ENCODE peak calls at places on chromosome 15, in seven cellular contexts. One of them, this sample, is unnamed.
A peak's percentile ranks its signal among the peaks of the same experiment; 100 is the strongest.

GRCh38 chr15:99683000-99683670 is 50.1 kb downstream of the LYSMD4 start:
- DNase-seq in kidney epithelial cell: peak; percentile 29
- DNase-seq in stimulated activated CD4-positive, alpha-beta T cell treated with anti-CD3 and anti-CD28 coated beads, Interleukin-4, amount 100 ng/mL, for 4 hours: no peak
- DNase-seq in EH: peak; percentile 61
- DNase-seq in posterior vena cava: no peak
- DNase-seq in cardiac fibroblast: peak; percentile 70
- DNase-seq in amygdala: no peak
- DNase-seq in this sample: no peak

GRCh38 chr15:43943511-43943910 is 116.7 kb downstream of the WDR76 start:
- DNase-seq in kidney epithelial cell: no peak
- DNase-seq in stimulated activated CD4-positive, alpha-beta T cell treated with anti-CD3 and anti-CD28 coated beads, Interleukin-4, amount 100 ng/mL, for 4 hours: no peak
- DNase-seq in EH: peak; percentile 57
- DNase-seq in posterior vena cava: no peak
- DNase-seq in cardiac fibroblast: peak; percentile 27
- DNase-seq in amygdala: no peak
- DNase-seq in this sample: peak; percentile 50

GRCh38 chr15:93861413-93861812 is 369.9 kb upstream of the MCTP2 start:
- DNase-seq in kidney epithelial cell: no peak
- DNase-seq in stimulated activated CD4-positive, alpha-beta T cell treated with anti-CD3 and anti-CD28 coated beads, Interleukin-4, amount 100 ng/mL, for 4 hours: no peak
- DNase-seq in EH: no peak
- DNase-seq in posterior vena cava: no peak
- DNase-seq in cardiac fibroblast: peak; percentile 4
- DNase-seq in amygdala: no peak
- DNase-seq in this sample: no peak

GRCh38 chr15:28918141-28918983 is 32.6 kb downstream of the APBA2 start:
- DNase-seq in kidney epithelial cell: no peak
- DNase-seq in stimulated activated CD4-positive, alpha-beta T cell treated with anti-CD3 and anti-CD28 coated beads, Interleukin-4, amount 100 ng/mL, for 4 hours: no peak
- DNase-seq in EH: no peak
- DNase-seq in posterior vena cava: peak; percentile 73
- DNase-seq in cardiac fibroblast: peak; percentile 10
- DNase-seq in amygdala: no peak
- DNase-seq in this sample: no peak

GRCh38 chr15:100601158-100601557 is 826 bp downstream of the LINS1 start:
- DNase-seq in kidney epithelial cell: no peak
- DNase-seq in stimulated activated CD4-positive, alpha-beta T cell treated with anti-CD3 and anti-CD28 coated beads, Interleukin-4, amount 100 ng/mL, for 4 hours: peak; percentile 52
- DNase-seq in EH: peak; percentile 9
- DNase-seq in posterior vena cava: no peak
- DNase-seq in cardiac fibroblast: peak; percentile 31
- DNase-seq in amygdala: no peak
- DNase-seq in this sample: no peak

GRCh38 chr15:78317145-78317836 is 17.9 kb upstream of the SKIC8 start:
- DNase-seq in kidney epithelial cell: no peak
- DNase-seq in stimulated activated CD4-positive, alpha-beta T cell treated with anti-CD3 and anti-CD28 coated beads, Interleukin-4, amount 100 ng/mL, for 4 hours: no peak
- DNase-seq in EH: peak; percentile 28
- DNase-seq in posterior vena cava: peak; percentile 38
- DNase-seq in cardiac fibroblast: peak; percentile 14
- DNase-seq in amygdala: no peak
- DNase-seq in this sample: peak; percentile 80

GRCh38 chr15:75153084-75153483 is 48.6 kb upstream of the C15orf39 start:
- DNase-seq in kidney epithelial cell: no peak
- DNase-seq in stimulated activated CD4-positive, alpha-beta T cell treated with anti-CD3 and anti-CD28 coated beads, Interleukin-4, amount 100 ng/mL, for 4 hours: no peak
- DNase-seq in EH: peak; percentile 49
- DNase-seq in posterior vena cava: no peak
- DNase-seq in cardiac fibroblast: peak; percentile 52
- DNase-seq in amygdala: no peak
- DNase-seq in this sample: no peak

GRCh38 chr15:78914027-78914764 is 30.6 kb downstream of the CTSH start:
- DNase-seq in kidney epithelial cell: no peak
- DNase-seq in stimulated activated CD4-positive, alpha-beta T cell treated with anti-CD3 and anti-CD28 coated beads, Interleukin-4, amount 100 ng/mL, for 4 hours: no peak
- DNase-seq in EH: peak; percentile 34
- DNase-seq in posterior vena cava: no peak
- DNase-seq in cardiac fibroblast: no peak
- DNase-seq in amygdala: no peak
- DNase-seq in this sample: peak; percentile 76

GRCh38 chr15:73555080-73555479 is 78.1 kb downstream of the NPTN start:
- DNase-seq in kidney epithelial cell: no peak
- DNase-seq in stimulated activated CD4-positive, alpha-beta T cell treated with anti-CD3 and anti-CD28 coated beads, Interleukin-4, amount 100 ng/mL, for 4 hours: no peak
- DNase-seq in EH: no peak
- DNase-seq in posterior vena cava: no peak
- DNase-seq in cardiac fibroblast: no peak
- DNase-seq in amygdala: no peak
- DNase-seq in this sample: no peak

GRCh38 chr15:90647326-90647725 is 69.8 kb upstream of the BLM start:
- DNase-seq in kidney epithelial cell: no peak
- DNase-seq in stimulated activated CD4-positive, alpha-beta T cell treated with anti-CD3 and anti-CD28 coated beads, Interleukin-4, amount 100 ng/mL, for 4 hours: no peak
- DNase-seq in EH: no peak
- DNase-seq in posterior vena cava: peak; percentile 19
- DNase-seq in cardiac fibroblast: no peak
- DNase-seq in amygdala: no peak
- DNase-seq in this sample: no peak

This sample was measured in osteoblast.